ENCODE peak calls at places on chromosomes 2 and 18, in nine cellular contexts. One of them, this sample, is unnamed.
A peak's percentile ranks its signal among the peaks of the same experiment; 100 is the strongest.

GRCh38 chr2:68925298-68925885 is 27.3 kb downstream of the GKN2 start:
- DNase-seq in cardiac muscle cell: peak; percentile 66
- DNase-seq in ovary: peak; percentile 42
- DNase-seq in astrocyte: peak; percentile 22
- DNase-seq in mesenchymal stem cell: peak; percentile 66
- DNase-seq in CD8-positive, alpha-beta T cell: peak; percentile 58
- DNase-seq in body of pancreas: peak; percentile 67
- DNase-seq in Panc1: peak; percentile 66
- DNase-seq in colonic mucosa: peak; percentile 58
- DNase-seq in this sample: no peak

GRCh38 chr18:45050712-45051639 is 370.3 kb downstream of the SETBP1 start:
- DNase-seq in cardiac muscle cell: peak; percentile 72
- DNase-seq in ovary: no peak
- DNase-seq in astrocyte: peak; percentile 94
- DNase-seq in mesenchymal stem cell: peak; percentile 96
- DNase-seq in CD8-positive, alpha-beta T cell: no peak
- DNase-seq in body of pancreas: no peak
- DNase-seq in Panc1: peak; percentile 32
- DNase-seq in colonic mucosa: no peak
- DNase-seq in this sample: peak; percentile 52

GRCh38 chr18:13989209-13989608 is 73.9 kb upstream of the MC2R start:
- DNase-seq in cardiac muscle cell: no peak
- DNase-seq in ovary: no peak
- DNase-seq in astrocyte: no peak
- DNase-seq in mesenchymal stem cell: no peak
- DNase-seq in CD8-positive, alpha-beta T cell: no peak
- DNase-seq in body of pancreas: no peak
- DNase-seq in Panc1: no peak
- DNase-seq in colonic mucosa: no peak
- DNase-seq in this sample: no peak

GRCh38 chr2:206727287-206727686 is 9.1 kb upstream of the DYTN start:
- DNase-seq in cardiac muscle cell: no peak
- DNase-seq in ovary: no peak
- DNase-seq in astrocyte: no peak
- DNase-seq in mesenchymal stem cell: no peak
- DNase-seq in CD8-positive, alpha-beta T cell: no peak
- DNase-seq in body of pancreas: no peak
- DNase-seq in Panc1: no peak
- DNase-seq in colonic mucosa: no peak
- DNase-seq in this sample: no peak

GRCh38 chr2:98921062-98921461 is 15.0 kb downstream of the CRACDL start:
- DNase-seq in cardiac muscle cell: no peak
- DNase-seq in ovary: no peak
- DNase-seq in astrocyte: no peak
- DNase-seq in mesenchymal stem cell: no peak
- DNase-seq in CD8-positive, alpha-beta T cell: no peak
- DNase-seq in body of pancreas: no peak
- DNase-seq in Panc1: no peak
- DNase-seq in colonic mucosa: no peak
- DNase-seq in this sample: peak; percentile 83

GRCh38 chr2:96091141-96091710 is 25.1 kb downstream of the ADRA2B start:
- DNase-seq in cardiac muscle cell: no peak
- DNase-seq in ovary: no peak
- DNase-seq in astrocyte: no peak
- DNase-seq in mesenchymal stem cell: no peak
- DNase-seq in CD8-positive, alpha-beta T cell: no peak
- DNase-seq in body of pancreas: peak; percentile 59
- DNase-seq in Panc1: no peak
- DNase-seq in colonic mucosa: peak; percentile 77
- DNase-seq in this sample: no peak

GRCh38 chr2:241771286-241772062 is 5.1 kb upstream of the GAL3ST2 start:
- DNase-seq in cardiac muscle cell: peak; percentile 59
- DNase-seq in ovary: peak; percentile 63
- DNase-seq in astrocyte: no peak
- DNase-seq in mesenchymal stem cell: no peak
- DNase-seq in CD8-positive, alpha-beta T cell: no peak
- DNase-seq in body of pancreas: no peak
- DNase-seq in Panc1: no peak
- DNase-seq in colonic mucosa: no peak
- DNase-seq in this sample: no peak

GRCh38 chr18:31610841-31611240 is 19.2 kb downstream of the TTR start:
- DNase-seq in cardiac muscle cell: peak; percentile 20
- DNase-seq in ovary: no peak
- DNase-seq in astrocyte: no peak
- DNase-seq in mesenchymal stem cell: peak; percentile 42
- DNase-seq in CD8-positive, alpha-beta T cell: no peak
- DNase-seq in body of pancreas: peak; percentile 33
- DNase-seq in Panc1: no peak
- DNase-seq in colonic mucosa: peak; percentile 45
- DNase-seq in this sample: no peak

GRCh38 chr2:63051795-63052333 is 1.2 kb downstream of the OTX1 start:
- DNase-seq in cardiac muscle cell: no peak
- DNase-seq in ovary: no peak
- DNase-seq in astrocyte: no peak
- DNase-seq in mesenchymal stem cell: peak; percentile 5
- DNase-seq in CD8-positive, alpha-beta T cell: no peak
- DNase-seq in body of pancreas: no peak
- DNase-seq in Panc1: no peak
- DNase-seq in colonic mucosa: no peak
- DNase-seq in this sample: no peak

GRCh38 chr2:144015655-144016245 is 504.2 kb downstream of the ZEB2 start:
- DNase-seq in cardiac muscle cell: peak; percentile 75
- DNase-seq in ovary: no peak
- DNase-seq in astrocyte: peak; percentile 86
- DNase-seq in mesenchymal stem cell: peak; percentile 52
- DNase-seq in CD8-positive, alpha-beta T cell: no peak
- DNase-seq in body of pancreas: no peak
- DNase-seq in Panc1: no peak
- DNase-seq in colonic mucosa: no peak
- DNase-seq in this sample: peak; percentile 87

GRCh38 chr2:55482186-55482945 is 37.2 kb upstream of the CFAP36 start:
- DNase-seq in cardiac muscle cell: peak; percentile 84
- DNase-seq in ovary: no peak
- DNase-seq in astrocyte: peak; percentile 73
- DNase-seq in mesenchymal stem cell: peak; percentile 68
- DNase-seq in CD8-positive, alpha-beta T cell: no peak
- DNase-seq in body of pancreas: peak; percentile 8
- DNase-seq in Panc1: peak; percentile 5
- DNase-seq in colonic mucosa: no peak
- DNase-seq in this sample: peak; percentile 40

GRCh38 chr2:240632291-240632670 is 7.0 kb downstream of the GPR35 start:
- DNase-seq in cardiac muscle cell: no peak
- DNase-seq in ovary: no peak
- DNase-seq in astrocyte: no peak
- DNase-seq in mesenchymal stem cell: no peak
- DNase-seq in CD8-positive, alpha-beta T cell: no peak
- DNase-seq in body of pancreas: no peak
- DNase-seq in Panc1: no peak
- DNase-seq in colonic mucosa: no peak
- DNase-seq in this sample: no peak

GRCh38 chr2:153105829-153106578 is 372.6 kb downstream of the RPRM start:
- DNase-seq in cardiac muscle cell: no peak
- DNase-seq in ovary: no peak
- DNase-seq in astrocyte: peak; percentile 1
- DNase-seq in mesenchymal stem cell: no peak
- DNase-seq in CD8-positive, alpha-beta T cell: no peak
- DNase-seq in body of pancreas: no peak
- DNase-seq in Panc1: no peak
- DNase-seq in colonic mucosa: no peak
- DNase-seq in this sample: peak; percentile 6

GRCh38 chr2:156112323-156112722 is 220.2 kb downstream of the NR4A2 start:
- DNase-seq in cardiac muscle cell: no peak
- DNase-seq in ovary: no peak
- DNase-seq in astrocyte: no peak
- DNase-seq in mesenchymal stem cell: no peak
- DNase-seq in CD8-positive, alpha-beta T cell: no peak
- DNase-seq in body of pancreas: no peak
- DNase-seq in Panc1: no peak
- DNase-seq in colonic mucosa: no peak
- DNase-seq in this sample: peak; percentile 65

GRCh38 chr2:25895620-25896019 is 17.3 kb upstream of the ASXL2 start:
- DNase-seq in cardiac muscle cell: no peak
- DNase-seq in ovary: no peak
- DNase-seq in astrocyte: no peak
- DNase-seq in mesenchymal stem cell: no peak
- DNase-seq in CD8-positive, alpha-beta T cell: no peak
- DNase-seq in body of pancreas: no peak
- DNase-seq in Panc1: no peak
- DNase-seq in colonic mucosa: no peak
- DNase-seq in this sample: no peak

GRCh38 chr2:197108758-197109157 is 182.3 kb upstream of the PGAP1 start:
- DNase-seq in cardiac muscle cell: peak; percentile 87
- DNase-seq in ovary: peak; percentile 66
- DNase-seq in astrocyte: peak; percentile 82
- DNase-seq in mesenchymal stem cell: peak; percentile 97
- DNase-seq in CD8-positive, alpha-beta T cell: no peak
- DNase-seq in body of pancreas: peak; percentile 61
- DNase-seq in Panc1: no peak
- DNase-seq in colonic mucosa: no peak
- DNase-seq in this sample: no peak

GRCh38 chr18:22643731-22644130 is 226.0 kb upstream of the CTAGE1 start:
- DNase-seq in cardiac muscle cell: peak; percentile 32
- DNase-seq in ovary: no peak
- DNase-seq in astrocyte: peak; percentile 80
- DNase-seq in mesenchymal stem cell: no peak
- DNase-seq in CD8-positive, alpha-beta T cell: no peak
- DNase-seq in body of pancreas: no peak
- DNase-seq in Panc1: no peak
- DNase-seq in colonic mucosa: no peak
- DNase-seq in this sample: no peak

DNA sequence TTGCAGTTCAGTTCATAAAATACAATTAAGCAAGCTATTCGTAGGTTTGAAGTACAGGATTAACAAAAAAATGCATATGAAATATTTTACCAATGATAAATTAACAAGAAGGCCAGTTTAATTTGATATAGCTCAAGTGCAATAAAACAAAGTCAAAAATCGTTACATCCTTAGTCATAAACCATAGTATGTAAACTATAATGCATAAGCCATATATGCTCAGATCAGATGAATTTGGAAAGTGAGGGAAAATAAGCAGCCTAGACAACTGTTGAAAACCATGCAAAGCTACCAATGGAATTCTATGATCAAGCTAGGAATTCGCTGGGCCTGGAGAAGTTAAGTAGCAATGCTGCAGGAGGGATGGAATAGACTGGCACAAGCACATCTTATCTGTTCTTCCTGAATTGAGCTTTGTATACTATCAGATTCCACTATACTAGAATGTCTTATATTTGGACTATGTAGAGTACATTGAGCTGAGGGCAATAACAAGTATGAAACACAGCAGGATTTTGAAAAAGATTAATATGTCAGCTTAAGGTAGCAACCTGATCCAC is 682.0 kb downstream of the IRS1 start:
- DNase-seq in cardiac muscle cell: peak; percentile 24
- DNase-seq in ovary: no peak
- DNase-seq in astrocyte: peak; percentile 8
- DNase-seq in mesenchymal stem cell: peak; percentile 17
- DNase-seq in CD8-positive, alpha-beta T cell: no peak
- DNase-seq in body of pancreas: no peak
- DNase-seq in Panc1: no peak
- DNase-seq in colonic mucosa: no peak
- DNase-seq in this sample: peak; percentile 64
- H3K4me1 ChIP-seq in cardiac muscle cell: no peaks in the 10 kb centered on the region
- H3K4me1 ChIP-seq in ovary: no peaks in the 10 kb centered on the region
- H3K4me1 ChIP-seq in astrocyte: peaks cover 40% of the 10 kb centered on the region
- H3K4me1 ChIP-seq in mesenchymal stem cell: peaks cover 5% of the 10 kb centered on the region
- H3K4me1 ChIP-seq in CD8-positive, alpha-beta T cell: no peaks in the 10 kb centered on the region
- H3K4me1 ChIP-seq in body of pancreas: no peaks in the 10 kb centered on the region
- H3K4me1 ChIP-seq in Panc1: peaks cover 54% of the 10 kb centered on the region
- H3K4me1 ChIP-seq in colonic mucosa: no peaks in the 10 kb centered on the region
- H3K4me1 ChIP-seq in this sample: peaks cover 45% of the 10 kb centered on the region

GRCh38 chr2:11674983-11675382 is 5.0 kb upstream of the NTSR2 start:
- DNase-seq in cardiac muscle cell: no peak
- DNase-seq in ovary: no peak
- DNase-seq in astrocyte: no peak
- DNase-seq in mesenchymal stem cell: no peak
- DNase-seq in CD8-positive, alpha-beta T cell: no peak
- DNase-seq in body of pancreas: no peak
- DNase-seq in Panc1: no peak
- DNase-seq in colonic mucosa: no peak
- DNase-seq in this sample: no peak
- H3K27me3 ChIP-seq in cardiac muscle cell: peaks cover 14% of the 10 kb centered on the region
- H3K27me3 ChIP-seq in ovary: no peaks in the 10 kb centered on the region
- H3K27me3 ChIP-seq in astrocyte: peaks cover 41% of the 10 kb centered on the region
- H3K27me3 ChIP-seq in mesenchymal stem cell: peaks cover 85% of the 10 kb centered on the region
- H3K27me3 ChIP-seq in CD8-positive, alpha-beta T cell: no peaks in the 10 kb centered on the region
- H3K27me3 ChIP-seq in body of pancreas: no peaks in the 10 kb centered on the region
- H3K27me3 ChIP-seq in Panc1: peaks cover 9% of the 10 kb centered on the region
- H3K27me3 ChIP-seq in colonic mucosa: no peaks in the 10 kb centered on the region
- H3K27me3 ChIP-seq in this sample: peaks cover 84% of the 10 kb centered on the region

GRCh38 chr2:74789278-74789677 is 44.6 kb upstream of the HK2 start:
- DNase-seq in cardiac muscle cell: no peak
- DNase-seq in ovary: no peak
- DNase-seq in astrocyte: no peak
- DNase-seq in mesenchymal stem cell: no peak
- DNase-seq in CD8-positive, alpha-beta T cell: no peak
- DNase-seq in body of pancreas: peak; percentile 18
- DNase-seq in Panc1: no peak
- DNase-seq in colonic mucosa: no peak
- DNase-seq in this sample: no peak

DNA sequence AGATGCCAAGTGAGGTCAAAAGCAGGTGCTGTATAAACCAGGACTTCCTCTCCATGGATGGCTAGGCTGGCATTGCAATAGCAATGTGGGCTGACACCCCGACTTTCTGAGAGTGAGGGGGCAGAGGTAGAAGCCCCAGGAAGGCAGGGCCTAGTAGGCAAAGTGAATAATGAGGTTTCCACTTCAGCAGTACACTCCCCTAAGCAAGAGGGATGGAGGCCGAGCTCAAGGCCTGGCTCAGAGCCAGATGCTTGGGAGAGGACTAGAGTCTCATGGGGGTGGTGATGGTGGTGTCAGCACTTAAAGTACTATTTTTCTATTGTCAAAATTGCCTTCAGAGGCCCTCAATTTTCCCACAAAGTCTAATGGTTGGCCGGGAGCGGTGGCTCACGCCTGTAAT is 41.6 kb upstream of the HK2 start:
- DNase-seq in cardiac muscle cell: no peak
- DNase-seq in ovary: no peak
- DNase-seq in astrocyte: no peak
- DNase-seq in mesenchymal stem cell: no peak
- DNase-seq in CD8-positive, alpha-beta T cell: no peak
- DNase-seq in body of pancreas: no peak
- DNase-seq in Panc1: no peak
- DNase-seq in colonic mucosa: no peak
- DNase-seq in this sample: no peak
- H3K27ac ChIP-seq in cardiac muscle cell: no peak overlapping the region
- H3K27ac ChIP-seq in ovary: no peak overlapping the region
- H3K27ac ChIP-seq in astrocyte: no peak overlapping the region
- H3K27ac ChIP-seq in mesenchymal stem cell: no peak overlapping the region
- H3K27ac ChIP-seq in CD8-positive, alpha-beta T cell: no peak overlapping the region
- H3K27ac ChIP-seq in body of pancreas: no peak overlapping the region
- H3K27ac ChIP-seq in Panc1: no peak overlapping the region
- H3K27ac ChIP-seq in colonic mucosa: no peak overlapping the region
- H3K27ac ChIP-seq in this sample: no peak overlapping the region

DNA sequence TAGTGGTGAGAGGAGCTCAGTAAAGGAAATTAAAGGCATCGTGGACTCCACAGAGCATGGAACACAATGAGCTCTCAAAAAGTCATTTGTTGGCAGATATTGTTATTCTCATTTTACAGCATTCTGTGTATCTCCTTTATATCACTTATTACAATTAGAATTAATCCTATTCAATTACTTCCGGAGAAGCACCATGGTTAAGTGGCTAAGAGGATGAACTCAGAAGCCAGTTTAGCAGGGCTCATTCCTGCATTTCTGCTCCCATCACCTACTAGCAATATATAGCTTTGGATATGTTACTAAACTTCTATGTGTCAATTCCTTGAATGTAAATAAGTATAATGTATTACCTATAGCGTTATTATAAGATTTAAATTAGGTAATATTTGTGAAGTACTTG is 683.3 kb downstream of the IRS1 start:
- DNase-seq in cardiac muscle cell: no peak
- DNase-seq in ovary: no peak
- DNase-seq in astrocyte: no peak
- DNase-seq in mesenchymal stem cell: no peak
- DNase-seq in CD8-positive, alpha-beta T cell: no peak
- DNase-seq in body of pancreas: no peak
- DNase-seq in Panc1: no peak
- DNase-seq in colonic mucosa: no peak
- DNase-seq in this sample: no peak
- H3K4me1 ChIP-seq in cardiac muscle cell: no peaks in the 10 kb centered on the region
- H3K4me1 ChIP-seq in ovary: no peaks in the 10 kb centered on the region
- H3K4me1 ChIP-seq in astrocyte: peaks cover 40% of the 10 kb centered on the region
- H3K4me1 ChIP-seq in mesenchymal stem cell: peaks cover 5% of the 10 kb centered on the region
- H3K4me1 ChIP-seq in CD8-positive, alpha-beta T cell: no peaks in the 10 kb centered on the region
- H3K4me1 ChIP-seq in body of pancreas: no peaks in the 10 kb centered on the region
- H3K4me1 ChIP-seq in Panc1: peaks cover 54% of the 10 kb centered on the region
- H3K4me1 ChIP-seq in colonic mucosa: no peaks in the 10 kb centered on the region
- H3K4me1 ChIP-seq in this sample: peaks cover 45% of the 10 kb centered on the region